ENCODE peak calls at places on chromosomes 12 and 14, in ten cellular contexts. J, E, F, B, D, W, R, M, Z and H are unnamed samples.
A peak's percentile ranks its signal among the peaks of the same experiment; 100 is the strongest.

GRCh38 chr14:74868739-74869138 is 7.2 kb downstream of the PROX2 start:
- DNase-seq in J (no peak), E (no peak), F (no peak), B (no peak), D (no peak), W (no peak), R (no peak), M (no peak), Z (no peak), H (no peak)

GRCh38 chr14:99590746-99591555 is 13.1 kb downstream of the CCDC85C start:
- DNase-seq in J (peak; percentile 88), E (peak; percentile 68), F (no peak), B (no peak), D (no peak), W (no peak), R (no peak), M (peak; percentile 67), Z (no peak), H (peak; percentile 84)

GRCh38 chr12:93776581-93777018 is 99.4 kb downstream of the CRADD start:
- DNase-seq in J (no peak), E (peak; percentile 94), F (no peak), B (no peak), D (no peak), W (no peak), R (no peak), M (peak; percentile 83), Z (no peak), H (no peak)

GRCh38 chr12:6953417-6954315 is 2.5 kb downstream of the PTPN6 start:
- DNase-seq in J (peak; percentile 24), E (peak; percentile 36), F (peak; percentile 80), B (peak; percentile 54), D (no peak), W (peak; percentile 94), R (no peak), M (peak; percentile 54), Z (peak; percentile 91), H (peak; percentile 66)

GRCh38 chr12:63420206-63420644 is 248.1 kb downstream of the DPY19L2 start:
- DNase-seq in J (peak; percentile 37), E (peak; percentile 52), F (peak; percentile 6), B (peak; percentile 28), D (peak; percentile 49), W (no peak), R (no peak), M (peak; percentile 59), Z (peak; percentile 18), H (peak; percentile 55)

GRCh38 chr14:103141117-103141796 is 18.0 kb downstream of the TNFAIP2 start:
- DNase-seq in J (peak; percentile 63), E (peak; percentile 20), F (peak; percentile 13), B (peak; percentile 71), D (peak; percentile 71), W (no peak), R (no peak), M (no peak), Z (peak; percentile 61), H (peak; percentile 48)

GRCh38 chr12:66638666-66639065 is 40.2 kb downstream of the GRIP1 start:
- DNase-seq in J (no peak), E (no peak), F (no peak), B (no peak), D (no peak), W (no peak), R (no peak), M (no peak), Z (no peak), H (no peak)

GRCh38 chr12:69875416-69875815 is 50.4 kb downstream of the MYRFL start:
- DNase-seq in J (no peak), E (no peak), F (no peak), B (no peak), D (no peak), W (no peak), R (no peak), M (no peak), Z (no peak), H (no peak)

GRCh38 chr14:73818821-73819220 is 32.8 kb upstream of the PTGR2 start:
- DNase-seq in J (no peak), E (no peak), F (no peak), B (no peak), D (no peak), W (peak; percentile 58), R (no peak), M (no peak), Z (no peak), H (no peak)

GRCh38 chr12:45017916-45018315 is 33.0 kb downstream of the DBX2 start:
- DNase-seq in J (no peak), E (no peak), F (no peak), B (no peak), D (no peak), W (no peak), R (no peak), M (no peak), Z (no peak), H (no peak)

GRCh38 chr12:5348057-5348456 is 83.9 kb upstream of the NTF3 start:
- DNase-seq in J (no peak), E (no peak), F (no peak), B (no peak), D (no peak), W (no peak), R (no peak), M (no peak), Z (no peak), H (no peak)

GRCh38 chr12:124650912-124651311 is 83.5 kb upstream of the NCOR2 start:
- DNase-seq in J (no peak), E (no peak), F (no peak), B (no peak), D (no peak), W (no peak), R (no peak), M (no peak), Z (no peak), H (no peak)

GRCh38 chr12:124653169-124653931 is 85.9 kb upstream of the NCOR2 start:
- DNase-seq in J (no peak), E (no peak), F (no peak), B (no peak), D (no peak), W (no peak), R (no peak), M (no peak), Z (no peak), H (no peak)

GRCh38 chr12:124648710-124649384 is 81.4 kb upstream of the NCOR2 start:
- DNase-seq in J (no peak), E (no peak), F (no peak), B (no peak), D (no peak), W (no peak), R (no peak), M (no peak), Z (no peak), H (no peak)

GRCh38 chr12:124652661-124653060 is 85.2 kb upstream of the NCOR2 start:
- DNase-seq in J (no peak), E (no peak), F (no peak), B (no peak), D (no peak), W (no peak), R (no peak), M (no peak), Z (no peak), H (no peak)

DNA sequence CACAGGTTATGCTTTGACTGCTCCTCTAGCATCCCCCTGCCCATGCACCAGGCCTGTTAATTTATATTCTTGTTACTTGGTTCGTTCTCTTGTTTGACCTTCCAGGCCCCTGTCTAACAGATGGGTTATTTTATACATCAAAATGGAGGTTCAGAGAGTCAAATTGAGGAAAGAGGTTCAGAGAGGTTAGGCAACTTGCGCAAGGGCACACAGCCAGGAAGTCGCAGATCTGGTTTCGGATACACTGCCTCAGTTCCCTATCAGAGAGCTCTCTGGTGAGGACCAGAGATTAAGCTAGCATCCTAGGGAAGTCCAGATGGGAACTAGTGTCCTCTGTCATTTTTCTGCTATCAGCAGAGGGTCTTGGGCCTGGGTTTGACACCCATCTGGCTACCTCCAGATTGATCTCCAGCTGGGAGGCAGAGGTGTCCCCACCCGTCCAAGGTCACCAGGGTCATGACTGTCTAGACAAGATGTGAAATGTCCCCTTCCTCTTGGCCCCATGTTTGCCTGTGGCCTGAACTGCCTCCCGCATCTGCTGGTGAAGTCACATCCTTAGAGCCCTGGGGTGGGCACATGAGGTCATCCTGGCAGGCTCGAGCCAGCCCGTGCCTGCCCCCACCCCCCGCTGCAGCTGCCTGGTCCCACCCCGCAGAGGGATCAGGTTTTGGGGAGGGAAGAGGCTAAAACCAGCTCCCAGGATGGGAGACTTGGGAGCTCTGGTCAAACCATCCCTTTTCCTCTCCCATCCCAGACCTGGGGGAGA is 84.3 kb upstream of the NCOR2 start:
- DNase-seq in J (peak; percentile 67), E (no peak), F (no peak), B (no peak), D (no peak), W (no peak), R (no peak), M (peak; percentile 47), Z (no peak), H (no peak)
- H3K27ac ChIP-seq in J (no peak overlapping the region), E (no peak overlapping the region), F (no peak overlapping the region), B (no peak overlapping the region), D (peak overlapping the region; percentile 70), W (no peak overlapping the region), R (no peak overlapping the region), M (no peak overlapping the region), Z (no peak overlapping the region), H (peak overlapping the region; percentile 13)

DNA sequence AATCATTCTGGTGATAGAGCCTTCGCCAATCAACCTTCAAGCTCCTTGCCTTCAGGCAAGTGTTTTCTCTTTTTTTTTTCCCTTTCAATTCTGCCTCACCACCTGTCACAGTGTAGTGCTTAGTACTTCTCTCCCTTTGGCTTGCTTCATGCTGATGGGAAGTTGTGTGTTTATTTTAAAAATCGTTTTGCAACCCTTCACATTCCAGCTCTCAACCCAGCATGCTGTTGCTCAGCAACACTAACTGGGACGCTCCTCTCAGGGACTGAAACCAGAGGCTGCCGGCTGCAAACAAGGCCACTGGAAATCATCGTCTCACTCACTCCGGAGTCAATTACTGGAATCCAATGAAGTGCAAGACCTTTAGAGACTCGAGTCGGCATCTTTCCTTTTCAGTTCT is 342.7 kb downstream of the PRKD1 start:
- DNase-seq in J (no peak), E (peak; percentile 85), F (no peak), B (no peak), D (no peak), W (no peak), R (no peak), M (peak; percentile 92), Z (peak; percentile 16), H (peak; percentile 83)
- H3K9me3 ChIP-seq in J (no peaks in the 10 kb centered on the region), E (no peaks in the 10 kb centered on the region), F (no peaks in the 10 kb centered on the region), B (no peaks in the 10 kb centered on the region), D (no peaks in the 10 kb centered on the region), W (no peaks in the 10 kb centered on the region), R (no peaks in the 10 kb centered on the region), M (no peaks in the 10 kb centered on the region), Z (no peaks in the 10 kb centered on the region), H (no peaks in the 10 kb centered on the region)

GRCh38 chr14:91884664-91885063 is 17.3 kb upstream of the TC2N start:
- DNase-seq in J (no peak), E (no peak), F (no peak), B (no peak), D (no peak), W (no peak), R (no peak), M (no peak), Z (no peak), H (no peak)
- H3K27ac ChIP-seq in J (no peak overlapping the region), E (no peak overlapping the region), F (no peak overlapping the region), B (peak overlapping the region; percentile 56), D (no peak overlapping the region), W (no peak overlapping the region), R (peak overlapping the region; percentile 86), M (no peak overlapping the region), Z (no peak overlapping the region), H (peak overlapping the region; percentile 64)

DNA sequence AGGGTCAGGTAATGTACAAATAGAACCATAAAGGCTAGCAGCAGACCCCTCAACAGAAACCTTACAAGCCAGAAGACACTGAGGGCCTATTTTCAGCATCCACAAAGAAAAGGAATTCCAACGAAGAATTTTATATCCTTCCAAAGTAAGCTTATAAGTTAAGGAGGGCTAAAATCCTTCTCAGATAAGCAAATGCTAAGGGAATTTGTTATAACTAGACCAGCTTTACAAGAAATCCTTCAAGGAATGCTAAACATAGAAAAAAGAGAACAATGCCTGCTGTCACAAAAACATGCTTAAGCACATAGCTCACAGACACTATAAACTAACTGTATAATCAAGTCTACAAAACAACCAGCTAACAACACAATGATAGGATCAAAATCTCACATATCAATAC is 130.7 kb upstream of the RPL10L start:
- DNase-seq in J (no peak), E (no peak), F (no peak), B (no peak), D (no peak), W (no peak), R (no peak), M (no peak), Z (no peak), H (no peak)
- H3K9me3 ChIP-seq in J (no peaks in the 10 kb centered on the region), E (no peaks in the 10 kb centered on the region), F (no peaks in the 10 kb centered on the region), B (peaks cover 24% of the 10 kb centered on the region), D (peaks cover 11% of the 10 kb centered on the region), W (peaks cover 4% of the 10 kb centered on the region), R (peaks cover 17% of the 10 kb centered on the region), M (peaks cover 28% of the 10 kb centered on the region), Z (no peaks in the 10 kb centered on the region), H (no peaks in the 10 kb centered on the region)